ENCODE peak calls at places on chromosome 15, in eight cellular contexts. E, A, V, L, D, X, T and S are unnamed samples.

GRCh38 chr15:91997163-91997562 is 143.7 kb downstream of the SLCO3A1 start:
- DNase-seq in E (no peak), A (no peak), V (no peak), L (no peak), D (no peak), X (no peak), T (no peak), S (no peak)

GRCh38 chr15:52005748-52006701 is 13.0 kb upstream of the MAPK6 start:
- DNase-seq in E (no peak), A (peak; percentile 63), V (no peak), L (no peak), D (no peak), X (no peak), T (no peak), S (no peak)

GRCh38 chr15:51192560-51193280 is 98.0 kb upstream of the TNFAIP8L3 start:
- DNase-seq in E (peak; percentile 91), A (peak; percentile 90), V (peak; percentile 80), L (peak; percentile 62), D (peak; percentile 89), X (peak; percentile 67), T (peak; percentile 16), S (peak; percentile 69)

GRCh38 chr15:74405823-74406222 is 27.9 kb downstream of the SEMA7A start:
- DNase-seq in E (no peak), A (peak; percentile 39), V (no peak), L (no peak), D (no peak), X (no peak), T (no peak), S (no peak)

GRCh38 chr15:74235962-74236361 is at the start of gene CCDC33:
- DNase-seq in E (no peak), A (no peak), V (peak; percentile 87), L (no peak), D (no peak), X (peak; percentile 82), T (no peak), S (no peak)

GRCh38 chr15:33278816-33279612 is 31.8 kb upstream of the RYR3 start:
- DNase-seq in E (no peak), A (peak; percentile 96), V (no peak), L (peak; percentile 55), D (no peak), X (no peak), T (peak; percentile 85), S (peak; percentile 63)

GRCh38 chr15:60751985-60752952 is 273.3 kb upstream of the ICE2 start:
- DNase-seq in E (no peak), A (peak; percentile 93), V (peak; percentile 13), L (no peak), D (peak; percentile 75), X (no peak), T (no peak), S (peak; percentile 27)

GRCh38 chr15:73928971-73929627 is 2.8 kb downstream of the LOXL1 start:
- DNase-seq in E (no peak), A (no peak), V (no peak), L (no peak), D (no peak), X (no peak), T (no peak), S (no peak)

GRCh38 chr15:62118446-62118964 is 46.6 kb downstream of the C2CD4B start:
- DNase-seq in E (no peak), A (no peak), V (no peak), L (no peak), D (no peak), X (no peak), T (no peak), S (no peak)

GRCh38 chr15:90291679-90292356 is 26.3 kb downstream of the NGRN start:
- DNase-seq in E (no peak), A (no peak), V (peak; percentile 76), L (peak; percentile 6), D (no peak), X (no peak), T (peak; percentile 50), S (no peak)

GRCh38 chr15:35925634-35926380 is 379.8 kb upstream of the DPH6 start:
- DNase-seq in E (no peak), A (peak; percentile 33), V (no peak), L (no peak), D (no peak), X (no peak), T (no peak), S (no peak)

GRCh38 chr15:27479232-27480140 is 508.5 kb downstream of the GABRG3 start:
- DNase-seq in E (no peak), A (no peak), V (no peak), L (no peak), D (peak; percentile 27), X (peak; percentile 93), T (no peak), S (no peak)

GRCh38 chr15:48493084-48493762 is 152.3 kb downstream of the FBN1 start:
- DNase-seq in E (no peak), A (peak; percentile 94), V (no peak), L (peak; percentile 12), D (no peak), X (no peak), T (no peak), S (peak; percentile 70)

GRCh38 chr15:80536231-80536630 is 132.0 kb downstream of the ARNT2 start:
- DNase-seq in E (no peak), A (no peak), V (no peak), L (no peak), D (no peak), X (peak; percentile 79), T (no peak), S (no peak)

GRCh38 chr15:81783586-81783985 is 262.2 kb downstream of the MEX3B start:
- DNase-seq in E (no peak), A (no peak), V (no peak), L (no peak), D (no peak), X (no peak), T (no peak), S (no peak)

GRCh38 chr15:31387483-31388118 is 61.0 kb downstream of the KLF13 start:
- DNase-seq in E (peak; percentile 75), A (peak; percentile 71), V (peak; percentile 57), L (no peak), D (peak; percentile 45), X (peak; percentile 72), T (no peak), S (no peak)

GRCh38 chr15:50124557-50125080 is 5.6 kb upstream of the ATP8B4 start:
- DNase-seq in E (no peak), A (no peak), V (no peak), L (no peak), D (no peak), X (no peak), T (no peak), S (no peak)

GRCh38 chr15:35874260-35874905 is 328.4 kb upstream of the DPH6 start:
- DNase-seq in E (no peak), A (peak; percentile 73), V (no peak), L (peak; percentile 13), D (no peak), X (peak; percentile 12), T (peak; percentile 1), S (no peak)

GRCh38 chr15:48190932-48191573 is 412 bp upstream of the CTXN2 start:
- DNase-seq in E (peak; percentile 64), A (peak; percentile 82), V (peak; percentile 55), L (peak; percentile 41), D (peak; percentile 70), X (no peak), T (no peak), S (peak; percentile 50)

GRCh38 chr15:75235760-75236729 is 22.1 kb upstream of the GOLGA6C start:
- DNase-seq in E (no peak), A (no peak), V (no peak), L (no peak), D (no peak), X (no peak), T (no peak), S (no peak)

GRCh38 chr15:101026686-101027272 is 107.6 kb downstream of the LRRK1 start:
- DNase-seq in E (peak; percentile 42), A (no peak), V (no peak), L (no peak), D (no peak), X (no peak), T (no peak), S (peak; percentile 20)

GRCh38 chr15:68314563-68314962 is 37.0 kb downstream of the FEM1B start:
- DNase-seq in E (peak; percentile 21), A (no peak), V (no peak), L (no peak), D (no peak), X (no peak), T (no peak), S (no peak)

GRCh38 chr15:49270541-49271421 is 100.7 kb downstream of the GALK2 start:
- DNase-seq in E (no peak), A (peak; percentile 84), V (no peak), L (no peak), D (no peak), X (no peak), T (no peak), S (peak; percentile 10)

GRCh38 chr15:56325186-56325585 is 40.0 kb upstream of the TEX9 start:
- DNase-seq in E (no peak), A (peak; percentile 7), V (no peak), L (no peak), D (no peak), X (no peak), T (no peak), S (no peak)

GRCh38 chr15:92820233-92821021 is 79.7 kb upstream of the CHD2 start:
- DNase-seq in E (peak; percentile 91), A (peak; percentile 95), V (peak; percentile 94), L (peak; percentile 83), D (peak; percentile 95), X (peak; percentile 94), T (peak; percentile 92), S (peak; percentile 88)

GRCh38 chr15:33425149-33425548 is 114.4 kb downstream of the RYR3 start:
- DNase-seq in E (no peak), A (no peak), V (no peak), L (no peak), D (peak; percentile 62), X (no peak), T (no peak), S (no peak)

GRCh38 chr15:69929905-69930630 is 167.6 kb downstream of the TLE3 start:
- DNase-seq in E (peak; percentile 21), A (no peak), V (no peak), L (no peak), D (no peak), X (no peak), T (no peak), S (no peak)

GRCh38 chr15:82750831-82751181 is 41.1 kb upstream of the AP3B2 start:
- DNase-seq in E (no peak), A (peak; percentile 17), V (peak; percentile 30), L (no peak), D (no peak), X (no peak), T (peak; percentile 52), S (no peak)

GRCh38 chr15:47383102-47383501 is 334.2 kb upstream of the SEMA6D start:
- DNase-seq in E (no peak), A (no peak), V (no peak), L (no peak), D (no peak), X (no peak), T (no peak), S (no peak)